ENCODE peak calls at places on chromosomes 11 and 22, in six cellular contexts. R, X, U, A, J and C are unnamed samples.
A peak's percentile ranks its signal among the peaks of the same experiment; 100 is the strongest.

GRCh38 chr11:55942785-55943392 is 6.7 kb upstream of the OR5I1 start:
- DNase-seq in R (no peak), X (no peak), U (peak; percentile 2), A (no peak), J (peak; percentile 19), C (no peak)

GRCh38 chr11:122439911-122440782 is 215.4 kb upstream of the UBASH3B start:
- DNase-seq in R (no peak), X (no peak), U (peak; percentile 62), A (peak; percentile 59), J (peak; percentile 54), C (peak; percentile 73)

GRCh38 chr22:27975381-27976013 is 56.4 kb upstream of the PITPNB start:
- DNase-seq in R (no peak), X (no peak), U (no peak), A (no peak), J (no peak), C (no peak)

GRCh38 chr11:59216654-59217640 is 4.2 kb upstream of the MPEG1 start:
- DNase-seq in R (peak; percentile 80), X (no peak), U (no peak), A (no peak), J (peak; percentile 44), C (no peak)

GRCh38 chr11:44178381-44178780 is 82.9 kb downstream of the EXT2 start:
- DNase-seq in R (no peak), X (peak; percentile 17), U (no peak), A (no peak), J (peak; percentile 37), C (no peak)

GRCh38 chr11:108743851-108744250 is 79.0 kb downstream of the DDX10 start:
- DNase-seq in R (no peak), X (no peak), U (no peak), A (no peak), J (no peak), C (no peak)

GRCh38 chr11:75199412-75199955 is 41.1 kb upstream of the TPBGL start:
- DNase-seq in R (no peak), X (no peak), U (no peak), A (no peak), J (no peak), C (no peak)

GRCh38 chr11:134878785-134879184 is 466.7 kb upstream of the B3GAT1 start:
- DNase-seq in R (no peak), X (no peak), U (no peak), A (no peak), J (no peak), C (no peak)

GRCh38 chr22:27799334-27800249 is 2.0 kb downstream of the MN1 start:
- DNase-seq in R (no peak), X (no peak), U (no peak), A (peak; percentile 36), J (peak; percentile 54), C (no peak)

GRCh38 chr11:8768625-8769333 is 86.2 kb downstream of the RPL27A start:
- DNase-seq in R (no peak), X (no peak), U (no peak), A (no peak), J (peak; percentile 96), C (no peak)

GRCh38 chr11:129402196-129402595 is 26.5 kb downstream of the BARX2 start:
- DNase-seq in R (no peak), X (no peak), U (no peak), A (no peak), J (no peak), C (no peak)

GRCh38 chr22:39546889-39547586 is 14.5 kb upstream of the RPS19BP1 start:
- DNase-seq in R (no peak), X (no peak), U (peak; percentile 78), A (no peak), J (peak; percentile 46), C (no peak)

GRCh38 chr22:44586337-44586990 is 88.4 kb upstream of the RTL6 start:
- DNase-seq in R (no peak), X (no peak), U (no peak), A (no peak), J (no peak), C (no peak)

GRCh38 chr22:26894362-26894761 is 237.0 kb downstream of the MIAT start:
- DNase-seq in R (no peak), X (no peak), U (no peak), A (no peak), J (no peak), C (no peak)

GRCh38 chr11:110093407-110094297 is 460 bp downstream of the ZC3H12C start:
- DNase-seq in R (no peak), X (no peak), U (peak; percentile 54), A (peak; percentile 78), J (peak; percentile 65), C (peak; percentile 91)

GRCh38 chr11:77198440-77198849 is 70.4 kb downstream of the MYO7A start:
- DNase-seq in R (no peak), X (no peak), U (no peak), A (no peak), J (no peak), C (no peak)

GRCh38 chr11:60634151-60634550 is 65.3 kb upstream of the MS4A8 start:
- DNase-seq in R (no peak), X (no peak), U (no peak), A (no peak), J (no peak), C (no peak)

GRCh38 chr11:5021996-5022395 is 24.3 kb upstream of the OR52J3 start:
- DNase-seq in R (no peak), X (no peak), U (no peak), A (no peak), J (no peak), C (no peak)